ENCODE peak calls at places on chromosome 17, in nine cellular contexts. I is mammary epithelial cell; C is heart right ventricle; W is lung; A is CD4-positive, alpha-beta T cell; N is lower leg skin; G is mesothelial cell of epicardium; J is breast epithelium; M is right lobe of liver. Y is an unnamed sample.

GRCh38 chr17:44049294-44050080 is 17.0 kb downstream of the LSM12 start:
- DNase-seq in N (no peak), A (no peak), M (no peak), W (no peak), J (no peak), C (no peak), G (no peak), I (no peak), Y (no peak)

GRCh38 chr17:43449470-43450202 is 34.1 kb upstream of the DHX8 start:
- DNase-seq in A (no peak), I (peak), W (peak), J (no peak), C (no peak), M (peak), N (no peak), G (no peak), Y (no peak)

GRCh38 chr17:1606352-1606985 is 22.2 kb downstream of the SLC43A2 start:
- DNase-seq in J (no peak), G (no peak), I (no peak), W (no peak), N (no peak), C (no peak), M (no peak), A (no peak), Y (no peak)

GRCh38 chr17:8939496-8940334 is 25.8 kb downstream of the PIK3R5 start:
- DNase-seq in J (no peak), M (no peak), N (no peak), I (no peak), W (no peak), G (no peak), A (no peak), C (no peak), Y (no peak)

GRCh38 chr17:10754109-10754508 is 24.3 kb upstream of the TMEM220 start:
- DNase-seq in A (no peak), G (no peak), I (no peak), C (peak), M (no peak), N (no peak), J (no peak), W (no peak), Y (no peak)

GRCh38 chr17:80604007-80604728 is 59.5 kb downstream of the RPTOR start:
- DNase-seq in G (no peak), M (no peak), I (no peak), C (no peak), A (no peak), W (no peak), N (no peak), J (no peak), Y (no peak)

GRCh38 chr17:19384723-19385391 is 2.1 kb downstream of the MFAP4 start:
- DNase-seq in M (peak), J (no peak), G (no peak), A (no peak), W (peak), N (peak), I (no peak), C (peak), Y (peak)

GRCh38 chr17:63479495-63480184 is 2.8 kb downstream of the ACE start:
- DNase-seq in J (no peak), N (no peak), M (no peak), A (no peak), I (no peak), G (no peak), W (no peak), C (no peak), Y (no peak)

GRCh38 chr17:51057534-51057933 is 63.1 kb downstream of the SPAG9 start:
- DNase-seq in I (no peak), N (no peak), M (no peak), A (no peak), C (no peak), G (no peak), J (no peak), W (no peak), Y (no peak)

GRCh38 chr17:41531993-41532392 is 3.9 kb upstream of the KRT19 start:
- DNase-seq in A (no peak), G (no peak), J (no peak), N (no peak), I (no peak), C (no peak), W (no peak), M (no peak), Y (no peak)

GRCh38 chr17:61338874-61339478 is 60.7 kb upstream of the TBX2 start:
- DNase-seq in W (no peak), N (no peak), C (no peak), J (no peak), G (no peak), I (no peak), A (no peak), M (no peak), Y (no peak)

GRCh38 chr17:65139045-65139764 is 2.0 kb downstream of the RGS9 start:
- DNase-seq in M (no peak), N (no peak), J (no peak), A (no peak), I (no peak), G (no peak), C (no peak), W (no peak), Y (no peak)

GRCh38 chr17:49093131-49093530 is 39.4 kb upstream of the B4GALNT2 start:
- DNase-seq in C (no peak), I (no peak), N (no peak), M (no peak), G (no peak), W (no peak), J (no peak), A (no peak), Y (no peak)

GRCh38 chr17:80270836-80271235 is 10.2 kb downstream of the RNF213 start:
- DNase-seq in A (no peak), G (no peak), J (no peak), I (no peak), W (no peak), M (no peak), C (no peak), N (no peak), Y (no peak)

GRCh38 chr17:29572691-29573557 is 4.4 kb downstream of the TP53I13 start:
- DNase-seq in A (peak), M (peak), G (peak), J (peak), C (peak), W (no peak), I (no peak), N (peak), Y (no peak)

GRCh38 chr17:2212328-2212981 is 91.1 kb downstream of the SMG6 start:
- DNase-seq in I (no peak), J (no peak), W (no peak), M (no peak), A (no peak), G (no peak), C (no peak), N (peak), Y (no peak)

GRCh38 chr17:72775237-72775636 is 317.3 kb downstream of the SLC39A11 start:
- DNase-seq in N (no peak), I (no peak), M (no peak), G (no peak), W (no peak), A (no peak), C (no peak), J (no peak), Y (no peak)

GRCh38 chr17:44146375-44147346 is 4.9 kb downstream of the HROB start:
- DNase-seq in W (no peak), N (no peak), C (no peak), J (no peak), M (no peak), A (no peak), I (no peak), G (no peak), Y (no peak)

GRCh38 chr17:74455025-74455585 is 11.3 kb upstream of the CD300A start:
- DNase-seq in I (no peak), C (peak), M (no peak), N (no peak), W (no peak), G (no peak), A (no peak), J (no peak), Y (no peak)

GRCh38 chr17:74452027-74452840 is 14.2 kb upstream of the CD300A start:
- DNase-seq in M (no peak), W (no peak), N (no peak), A (no peak), C (no peak), G (no peak), J (no peak), I (no peak), Y (no peak)

GRCh38 chr17:74454197-74455024 is 12.0 kb upstream of the CD300A start:
- DNase-seq in C (peak), J (no peak), I (peak), M (peak), A (no peak), W (no peak), G (peak), N (peak), Y (peak)

GRCh38 chr17:74452841-74453661 is 13.4 kb upstream of the CD300A start:
- DNase-seq in G (no peak), I (no peak), J (no peak), M (peak), N (no peak), C (no peak), W (no peak), A (no peak), Y (no peak)

DNA sequence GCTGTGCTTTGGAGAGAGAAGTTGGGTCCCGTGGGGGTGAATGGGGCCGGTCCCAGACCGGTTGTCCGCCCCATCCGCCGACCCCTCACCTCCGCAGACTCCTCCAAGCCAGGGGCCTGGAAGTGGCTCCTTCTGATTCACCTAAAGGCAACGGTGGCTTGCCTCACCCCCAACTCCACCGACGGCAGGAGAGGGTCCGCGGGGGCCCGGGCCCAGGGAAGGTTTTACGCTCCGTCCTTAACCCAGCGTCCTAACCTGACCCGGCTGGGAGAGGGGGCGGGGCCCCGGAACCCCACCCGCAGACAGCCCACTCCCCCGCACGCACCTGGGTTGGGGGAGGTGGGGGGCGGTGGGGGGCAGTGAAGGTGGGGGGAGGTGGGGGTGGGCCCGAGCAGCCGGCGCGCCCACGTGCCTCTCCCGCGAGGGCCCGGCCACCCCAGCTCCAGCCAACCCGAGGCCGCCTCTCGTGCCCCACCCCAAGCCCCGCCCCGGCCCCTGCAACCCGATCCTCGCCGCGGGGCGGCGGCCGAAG is 12.7 kb upstream of the CD300A start:
- DNase-seq in G (no peak), J (peak), A (peak), I (no peak), C (no peak), M (no peak), N (no peak), W (peak), Y (no peak)
- TF ChIP-seq CTCF in G (no peak), J (no peak), A (peak), I (no peak), C (no peak), M (no peak), N (no peak), W (no peak), Y (no peak)

GRCh38 chr17:75755990-75756389 is 9.0 kb downstream of the GALK1 start:
- DNase-seq in A (no peak), C (no peak), N (no peak), I (no peak), G (no peak), M (peak), W (no peak), J (no peak), Y (no peak)

GRCh38 chr17:75759457-75759856 is 5.5 kb downstream of the GALK1 start:
- DNase-seq in J (no peak), M (no peak), C (no peak), G (no peak), A (no peak), I (no peak), W (no peak), N (no peak), Y (no peak)

GRCh38 chr17:75756451-75757085 is 8.4 kb downstream of the GALK1 start:
- DNase-seq in A (no peak), C (no peak), J (no peak), G (no peak), I (no peak), M (peak), W (no peak), N (no peak), Y (no peak)

GRCh38 chr17:75757086-75757681 is 7.8 kb downstream of the GALK1 start:
- DNase-seq in M (no peak), I (no peak), A (no peak), C (no peak), G (no peak), N (no peak), J (no peak), W (no peak), Y (no peak)

DNA sequence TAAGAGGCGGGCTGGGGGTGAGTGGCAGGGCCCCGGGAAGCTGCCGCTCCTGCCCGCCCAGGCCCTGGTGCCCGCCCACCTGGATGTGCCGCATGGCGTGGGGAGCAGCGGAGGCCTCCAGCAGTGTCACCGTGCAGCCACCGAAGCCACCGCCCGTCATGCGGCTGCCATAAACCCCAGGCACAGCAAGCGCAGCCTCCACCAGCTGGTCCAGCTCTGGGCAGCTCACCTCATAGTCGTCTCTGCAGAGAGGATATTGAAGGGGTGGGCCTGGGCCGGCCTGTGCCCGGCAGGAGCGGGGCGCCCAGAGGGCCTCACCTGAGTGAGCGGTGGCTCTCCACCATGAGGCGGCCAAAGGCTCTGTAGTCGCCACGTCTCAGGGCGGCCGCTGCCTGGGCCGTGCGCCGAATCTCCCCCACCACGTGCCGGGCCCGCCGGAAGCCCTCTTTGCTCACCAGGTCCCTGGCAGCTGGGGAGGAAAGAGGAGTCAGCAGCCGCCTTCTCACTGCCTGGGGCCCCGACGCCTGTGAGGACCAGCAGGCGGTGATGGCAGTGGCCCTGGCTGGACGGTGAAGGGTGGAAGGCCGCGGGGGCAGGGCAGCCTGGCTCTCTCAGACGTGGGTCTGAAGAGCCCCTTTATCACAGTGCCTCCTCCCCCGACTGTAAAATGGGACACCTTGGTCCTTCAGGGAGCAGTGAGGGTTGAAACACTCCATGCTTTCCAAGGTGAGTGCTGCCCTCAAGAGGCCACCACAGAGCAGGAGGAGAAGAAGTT is 6.7 kb downstream of the GALK1 start:
- DNase-seq in G (no peak), I (no peak), W (no peak), A (no peak), M (no peak), J (no peak), C (no peak), N (no peak), Y (no peak)
- TF ChIP-seq CTCF in G (no peak), I (no peak), W (no peak), A (no peak), M (peak), J (no peak), C (no peak), N (no peak), Y (no peak)

DNA sequence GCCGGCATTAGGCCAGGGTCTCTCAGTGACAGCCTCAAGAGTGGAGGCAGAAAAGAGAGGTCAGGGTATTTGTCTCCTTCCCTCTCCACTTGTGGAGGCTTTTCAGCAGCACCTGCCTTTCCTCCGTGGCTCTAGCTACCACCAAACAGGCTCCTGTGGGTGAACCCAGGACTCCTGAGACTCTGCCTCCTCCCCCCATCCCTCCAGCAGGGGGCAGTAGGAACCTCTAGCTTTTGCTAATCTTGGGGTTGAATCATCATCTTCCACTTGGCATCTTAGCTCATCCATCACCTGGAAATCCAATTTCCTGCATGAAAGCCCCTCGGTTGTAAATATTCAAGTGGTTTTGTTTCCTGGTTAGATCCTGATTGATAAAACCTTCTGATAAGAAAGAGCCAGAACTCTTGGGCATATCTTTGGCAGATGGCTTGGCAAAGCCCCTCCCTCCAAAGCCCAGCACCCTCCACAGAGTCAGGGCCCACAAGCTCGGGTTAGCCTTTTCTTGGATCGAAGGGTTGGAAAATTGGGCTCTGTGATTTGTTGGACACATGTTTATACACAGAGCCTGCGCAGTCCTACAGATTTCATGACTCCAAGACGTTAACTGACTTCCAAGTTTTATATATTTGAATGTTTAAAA is 322.1 kb downstream of the MAP2K4 start:
- DNase-seq in N (no peak), G (no peak), M (no peak), A (no peak), C (no peak), I (no peak), J (no peak), W (no peak), Y (no peak)
- TF ChIP-seq CTCF in N (no peak), G (peak), M (peak), A (no peak), C (no peak), I (no peak), J (no peak), W (no peak), Y (no peak)

GRCh38 chr17:56751145-56751743 is 82.5 kb downstream of the C17orf67 start:
- DNase-seq in A (no peak), G (no peak), I (no peak), J (no peak), W (no peak), M (no peak), N (no peak), C (no peak), Y (no peak)
- TF ChIP-seq CTCF in A (no peak), G (no peak), I (no peak), J (no peak), W (no peak), M (no peak), N (no peak), C (no peak), Y (no peak)

GRCh38 chr17:76153640-76154039 is 12.6 kb upstream of the FOXJ1 start:
- DNase-seq in N (no peak), M (no peak), C (no peak), W (no peak), I (no peak), G (no peak), J (peak), A (no peak), Y (no peak)
- TF ChIP-seq CTCF in N (no peak), M (no peak), C (no peak), W (no peak), I (no peak), G (no peak), J (no peak), A (no peak), Y (no peak)

GRCh38 chr17:78315355-78316114 is 44.3 kb downstream of the SOCS3 start:
- DNase-seq in C (peak), M (peak), G (no peak), J (no peak), W (peak), A (peak), I (peak), N (peak), Y (peak)
- TF ChIP-seq CTCF in C (no peak), M (no peak), G (no peak), J (no peak), W (no peak), A (no peak), I (peak), N (no peak), Y (no peak)

DNA sequence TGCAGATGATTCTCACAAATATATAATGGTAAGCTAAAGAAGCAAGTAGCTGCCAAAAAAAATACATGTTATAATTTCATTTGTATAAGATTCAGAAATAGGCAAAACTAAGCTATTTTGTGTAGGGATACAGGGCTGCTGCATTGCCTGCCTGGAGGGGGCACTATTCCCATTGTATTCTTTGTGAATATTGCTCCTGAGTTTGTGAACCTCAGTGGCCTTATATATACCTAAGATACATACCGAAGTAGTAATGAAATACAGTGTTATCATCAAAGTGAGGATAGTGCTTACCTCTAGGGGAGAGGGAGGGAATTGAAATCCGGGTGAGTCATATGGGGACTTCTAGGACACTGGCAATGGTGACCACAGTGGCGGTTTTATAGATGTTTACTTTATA is 53.5 kb downstream of the C17orf58 start:
- DNase-seq in G (no peak), W (no peak), J (no peak), M (no peak), I (no peak), A (no peak), C (no peak), N (no peak), Y (no peak)
- TF ChIP-seq CTCF in G (no peak), W (no peak), J (no peak), M (peak), I (peak), A (peak), C (no peak), N (no peak), Y (no peak)